ENCODE peak calls at places on chromosomes 1 and 21, in eight cellular contexts. Q, K, A, O, S, J, N and L are unnamed samples.
A peak's percentile ranks its signal among the peaks of the same experiment; 100 is the strongest.

GRCh38 chr1:216153130-216153529 is 270.1 kb downstream of the USH2A start:
- DNase-seq in K (no peak), J (no peak), Q (no peak), A (no peak), N (no peak), S (no peak), O (no peak), L (no peak)

GRCh38 chr1:167997037-167997575 is 60.2 kb upstream of the MPC2 start:
- DNase-seq in K (no peak), S (no peak), J (no peak), A (no peak), O (no peak), Q (no peak), N (no peak), L (peak; percentile 0)

GRCh38 chr1:32142446-32143301 is 34.8 kb downstream of the KPNA6 start:
- DNase-seq in J (no peak), N (peak; percentile 11), A (peak; percentile 61), K (peak; percentile 86), O (peak; percentile 83), S (no peak), Q (no peak), L (peak; percentile 43)

GRCh38 chr21:21971384-21971783 is 973.2 kb downstream of the NCAM2 start:
- DNase-seq in K (no peak), J (no peak), A (no peak), O (no peak), S (no peak), N (no peak), Q (no peak), L (no peak)

GRCh38 chr1:155744711-155745283 is 55.9 kb downstream of the DAP3 start:
- DNase-seq in Q (peak; percentile 10), J (no peak), N (no peak), K (no peak), A (no peak), S (no peak), O (no peak), L (no peak)

GRCh38 chr1:154386643-154387352 is 18.3 kb upstream of the IL6R start:
- DNase-seq in A (peak; percentile 26), N (no peak), S (no peak), Q (no peak), O (no peak), J (peak; percentile 78), K (no peak), L (no peak)

GRCh38 chr1:222079546-222079945 is 337.7 kb upstream of the DUSP10 start:
- DNase-seq in O (no peak), K (no peak), N (no peak), Q (no peak), J (no peak), A (no peak), S (no peak), L (no peak)

GRCh38 chr21:41768371-41769042 is 1.7 kb upstream of the RIPK4 start:
- DNase-seq in N (peak; percentile 66), A (peak; percentile 92), Q (peak; percentile 24), J (no peak), O (peak; percentile 60), S (peak; percentile 67), K (peak; percentile 56), L (peak; percentile 43)

GRCh38 chr1:71593523-71593922 is 512.7 kb upstream of the ZRANB2 start:
- DNase-seq in Q (peak; percentile 14), K (peak; percentile 18), A (peak; percentile 9), S (peak; percentile 31), J (no peak), N (no peak), O (no peak), L (no peak)

GRCh38 chr1:17640975-17641374 is 101.5 kb downstream of the ARHGEF10L start:
- DNase-seq in O (no peak), Q (no peak), J (no peak), A (no peak), K (no peak), S (no peak), N (no peak), L (no peak)

GRCh38 chr1:234613992-234614584 is 4.1 kb upstream of the IRF2BP2 start:
- DNase-seq in K (peak; percentile 44), S (no peak), Q (peak; percentile 14), J (no peak), A (no peak), N (no peak), O (no peak), L (no peak)

GRCh38 chr1:116521186-116521585 is 49.6 kb downstream of the CD58 start:
- DNase-seq in N (no peak), J (no peak), O (peak; percentile 22), S (no peak), K (no peak), Q (peak; percentile 30), A (peak; percentile 71), L (peak; percentile 56)

GRCh38 chr1:59194621-59195020 is 102.3 kb upstream of the FGGY start:
- DNase-seq in Q (no peak), S (no peak), O (no peak), K (no peak), A (peak; percentile 59), J (no peak), N (no peak), L (no peak)
- H3K4me3 ChIP-seq in Q (no peak overlapping the region), S (no peak overlapping the region), O (no peak overlapping the region), K (no peak overlapping the region), A (no peak overlapping the region), J (no peak overlapping the region), N (no peak overlapping the region), L (no peak overlapping the region)

GRCh38 chr1:246265481-246265880 is 241.6 kb downstream of the SMYD3 start:
- DNase-seq in S (no peak), A (no peak), Q (no peak), K (no peak), N (no peak), O (no peak), J (no peak), L (no peak)

GRCh38 chr1:246261641-246262040 is 245.4 kb downstream of the SMYD3 start:
- DNase-seq in S (no peak), Q (peak; percentile 15), N (no peak), O (no peak), J (no peak), A (no peak), K (no peak), L (no peak)

GRCh38 chr1:246267426-246267825 is 239.7 kb downstream of the SMYD3 start:
- DNase-seq in Q (no peak), N (no peak), A (no peak), J (no peak), S (no peak), K (no peak), O (no peak), L (no peak)

GRCh38 chr1:246258250-246258649 is 248.8 kb downstream of the SMYD3 start:
- DNase-seq in O (no peak), N (no peak), Q (no peak), K (no peak), S (no peak), J (no peak), A (no peak), L (no peak)

DNA sequence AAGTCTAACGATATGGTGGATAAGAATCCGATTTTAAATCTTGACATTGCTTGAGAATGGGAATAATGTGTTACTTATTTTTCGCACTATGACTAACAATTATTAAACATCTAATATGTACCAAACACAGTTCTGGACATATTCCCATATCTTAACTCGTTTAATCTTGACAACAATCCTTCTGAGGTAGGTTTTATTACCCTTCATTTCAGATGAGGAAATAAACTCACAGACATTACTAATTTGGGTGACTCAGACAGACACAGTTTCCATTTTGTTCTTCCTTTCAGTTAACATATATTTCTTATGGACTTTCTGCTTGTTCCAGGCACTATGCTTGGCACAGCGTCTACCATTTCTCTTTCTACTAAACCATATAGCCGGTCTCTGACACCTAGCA is 244.8 kb downstream of the SMYD3 start:
- DNase-seq in O (no peak), A (peak; percentile 59), N (no peak), Q (no peak), S (no peak), J (no peak), K (no peak), L (no peak)
- H3K4me3 ChIP-seq in O (no peak overlapping the region), A (no peak overlapping the region), N (no peak overlapping the region), Q (no peak overlapping the region), S (no peak overlapping the region), J (no peak overlapping the region), K (no peak overlapping the region), L (no peak overlapping the region)

GRCh38 chr1:112245114-112245513 is 150.9 kb upstream of the CTTNBP2NL start:
- DNase-seq in S (no peak), O (no peak), J (no peak), N (no peak), A (no peak), K (no peak), Q (no peak), L (no peak)
- H3K4me3 ChIP-seq in S (no peak overlapping the region), O (no peak overlapping the region), J (no peak overlapping the region), N (no peak overlapping the region), A (no peak overlapping the region), K (no peak overlapping the region), Q (no peak overlapping the region), L (no peak overlapping the region)

DNA sequence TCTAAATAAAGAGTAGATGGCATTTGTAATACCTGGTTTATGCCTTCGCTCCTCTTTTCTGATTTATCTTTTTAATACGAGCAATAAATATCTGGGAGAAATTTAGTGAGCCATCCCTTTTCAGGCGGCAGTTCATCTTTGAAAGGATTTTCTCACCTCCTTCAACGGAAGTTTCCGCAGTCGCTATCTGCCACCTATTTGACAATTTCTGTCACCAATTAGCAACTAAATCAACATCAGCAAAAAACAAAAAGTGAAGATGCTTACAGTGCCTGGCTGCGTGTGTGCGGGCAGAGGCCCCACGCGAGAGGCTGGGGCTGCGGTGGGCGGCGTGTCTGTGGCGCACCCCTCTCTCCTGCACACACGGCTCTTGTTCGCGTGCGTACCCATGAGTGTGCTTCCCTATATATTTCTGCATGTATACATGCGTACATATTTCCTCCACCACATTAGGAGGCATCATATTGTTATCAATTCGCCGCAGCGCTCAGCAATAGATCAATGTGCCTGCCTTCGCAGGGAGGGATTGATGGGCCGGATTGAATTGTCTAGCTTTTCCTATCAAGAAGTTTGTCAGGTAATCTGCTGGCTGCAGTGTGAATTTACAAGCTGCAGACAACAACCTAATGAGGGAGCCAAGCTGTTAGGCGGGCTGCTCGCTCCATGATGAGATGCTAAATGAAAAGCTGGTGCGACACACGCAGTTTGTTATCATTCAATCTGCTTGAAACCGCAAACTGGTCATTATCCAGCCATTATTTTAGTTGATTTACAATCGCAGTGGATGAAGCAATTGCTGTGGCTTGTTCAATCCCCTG is 117.5 kb upstream of the BARHL2 start:
- DNase-seq in S (peak; percentile 48), J (no peak), A (no peak), O (no peak), N (no peak), K (peak; percentile 6), Q (peak; percentile 9), L (no peak)
- H3K4me3 ChIP-seq in S (peak overlapping the region; percentile 42), J (no peak overlapping the region), A (no peak overlapping the region), O (no peak overlapping the region), N (no peak overlapping the region), K (no peak overlapping the region), Q (no peak overlapping the region), L (no peak overlapping the region)